ENCODE peak calls at places on chromosomes 3 and 15, in eight cellular contexts. X is PC-3; A is CD8-positive, alpha-beta T cell; C is fibroblast of lung; S is cardiac muscle cell; E is NB4; R is right cardiac atrium; G is A673. F is an unnamed sample.

GRCh38 chr3:60025071-60026055 is 975.5 kb upstream of the CFAP20DC start:
- DNase-seq in X (no peak), A (no peak), C (peak; percentile 70), S (no peak), E (no peak), R (no peak), G (no peak), F (no peak)

GRCh38 chr15:33115191-33115861 is 79.2 kb downstream of the FMN1 start:
- DNase-seq in X (no peak), A (no peak), C (no peak), S (no peak), E (no peak), R (no peak), G (no peak), F (no peak)

GRCh38 chr3:107524214-107525100 is 1.7 kb downstream of the BBX start:
- DNase-seq in X (peak; percentile 63), A (peak; percentile 27), C (peak; percentile 62), S (peak; percentile 61), E (peak; percentile 56), R (peak; percentile 84), G (peak; percentile 44), F (peak; percentile 52)

GRCh38 chr3:95312650-95313049 is 1249.8 kb downstream of the NSUN3 start:
- DNase-seq in X (no peak), A (no peak), C (no peak), S (no peak), E (no peak), R (no peak), G (no peak), F (no peak)

GRCh38 chr3:111070772-111071256 is 802 bp upstream of the NECTIN3 start:
- DNase-seq in X (no peak), A (no peak), C (no peak), S (no peak), E (no peak), R (no peak), G (no peak), F (no peak)

GRCh38 chr15:40217166-40217785 is 21.6 kb upstream of the PAK6 start:
- DNase-seq in X (peak; percentile 92), A (peak; percentile 28), C (peak; percentile 52), S (peak; percentile 76), E (peak; percentile 73), R (no peak), G (peak; percentile 78), F (peak; percentile 48)

GRCh38 chr15:61099030-61099800 is 129.9 kb downstream of the RORA start:
- DNase-seq in X (no peak), A (no peak), C (peak; percentile 83), S (no peak), E (no peak), R (no peak), G (no peak), F (no peak)

GRCh38 chr15:40122239-40122638 is 13.6 kb upstream of the BMF start:
- DNase-seq in X (no peak), A (no peak), C (no peak), S (no peak), E (no peak), R (no peak), G (no peak), F (no peak)

GRCh38 chr3:36904641-36905040 is 40.2 kb downstream of the TRANK1 start:
- DNase-seq in X (peak; percentile 46), A (no peak), C (peak; percentile 24), S (peak; percentile 44), E (peak; percentile 64), R (peak; percentile 69), G (no peak), F (no peak)

GRCh38 chr15:80804970-80805495 is 25.9 kb downstream of the CEMIP start:
- DNase-seq in X (peak; percentile 85), A (no peak), C (no peak), S (no peak), E (no peak), R (no peak), G (no peak), F (no peak)

GRCh38 chr3:4656059-4656458 is 162.9 kb downstream of the ITPR1 start:
- DNase-seq in X (peak; percentile 83), A (no peak), C (peak; percentile 72), S (peak; percentile 84), E (peak; percentile 68), R (peak; percentile 83), G (peak; percentile 82), F (peak; percentile 40)

GRCh38 chr15:78422571-78423340 is 15.3 kb upstream of the IREB2 start:
- DNase-seq in X (peak; percentile 69), A (peak; percentile 42), C (peak; percentile 38), S (peak; percentile 73), E (peak; percentile 81), R (peak; percentile 80), G (peak; percentile 66), F (peak; percentile 29)

GRCh38 chr3:178084938-178085816 is 451.1 kb upstream of the KCNMB2 start:
- DNase-seq in X (no peak), A (peak; percentile 3), C (peak; percentile 86), S (peak; percentile 95), E (no peak), R (peak; percentile 91), G (peak; percentile 88), F (no peak)

GRCh38 chr3:108114423-108115065 is 23.7 kb upstream of the CD47 start:
- DNase-seq in X (no peak), A (no peak), C (no peak), S (no peak), E (no peak), R (no peak), G (no peak), F (no peak)

GRCh38 chr15:85725019-85725418 is 69.7 kb downstream of the KLHL25 start:
- DNase-seq in X (no peak), A (no peak), C (peak; percentile 37), S (peak; percentile 89), E (no peak), R (no peak), G (no peak), F (no peak)

GRCh38 chr3:38133557-38134405 is 3.1 kb downstream of the ACAA1 start:
- DNase-seq in X (peak; percentile 99), A (no peak), C (peak; percentile 4), S (no peak), E (no peak), R (no peak), G (no peak), F (peak; percentile 37)

GRCh38 chr15:38577405-38577987 is 12.9 kb upstream of the RASGRP1 start:
- DNase-seq in X (no peak), A (no peak), C (no peak), S (no peak), E (no peak), R (no peak), G (no peak), F (no peak)

GRCh38 chr3:196323723-196324122 is 5.7 kb upstream of the DYNLT2B start:
- DNase-seq in X (no peak), A (no peak), C (no peak), S (peak; percentile 54), E (peak; percentile 38), R (peak; percentile 48), G (peak; percentile 69), F (no peak)

GRCh38 chr15:29046281-29046810 is 160.6 kb downstream of the APBA2 start:
- DNase-seq in X (no peak), A (no peak), C (no peak), S (no peak), E (no peak), R (no peak), G (no peak), F (no peak)

GRCh38 chr15:64633332-64633731 is 142.1 kb downstream of the RBPMS2 start:
- DNase-seq in X (no peak), A (no peak), C (no peak), S (no peak), E (no peak), R (no peak), G (no peak), F (no peak)

GRCh38 chr15:64635486-64635815 is 139.9 kb downstream of the RBPMS2 start:
- DNase-seq in X (no peak), A (no peak), C (peak; percentile 86), S (peak; percentile 91), E (peak; percentile 28), R (no peak), G (peak; percentile 40), F (peak; percentile 75)

GRCh38 chr15:64636101-64636500 is 139.3 kb downstream of the RBPMS2 start:
- DNase-seq in X (no peak), A (no peak), C (peak; percentile 19), S (peak; percentile 57), E (no peak), R (no peak), G (no peak), F (no peak)

GRCh38 chr15:64634020-64634419 is 141.4 kb downstream of the RBPMS2 start:
- DNase-seq in X (no peak), A (peak; percentile 19), C (peak; percentile 68), S (peak; percentile 25), E (peak; percentile 72), R (no peak), G (no peak), F (no peak)

GRCh38 chr15:64634576-64635485 is 140.6 kb downstream of the RBPMS2 start:
- DNase-seq in X (no peak), A (no peak), C (peak; percentile 51), S (peak; percentile 53), E (no peak), R (no peak), G (peak; percentile 26), F (no peak)
- H3K4me3 ChIP-seq in X (no peak overlapping the region), A (peak overlapping the region; percentile 23), C (no peak overlapping the region), S (no peak overlapping the region), E (no peak overlapping the region), R (no peak overlapping the region), G (no peak overlapping the region), F (no peak overlapping the region)

GRCh38 chr3:123798540-123798939 is 85.6 kb downstream of the MYLK start:
- DNase-seq in X (no peak), A (no peak), C (no peak), S (no peak), E (no peak), R (no peak), G (no peak), F (no peak)
- H3K4me3 ChIP-seq in X (no peak overlapping the region), A (no peak overlapping the region), C (peak overlapping the region; percentile 81), S (no peak overlapping the region), E (no peak overlapping the region), R (no peak overlapping the region), G (no peak overlapping the region), F (no peak overlapping the region)

GRCh38 chr3:10442151-10442795 is 63.1 kb downstream of the ATP2B2 start:
- DNase-seq in X (no peak), A (no peak), C (peak; percentile 70), S (no peak), E (no peak), R (no peak), G (no peak), F (no peak)

GRCh38 chr3:10445561-10445960 is 59.8 kb downstream of the ATP2B2 start:
- DNase-seq in X (peak; percentile 4), A (no peak), C (peak; percentile 63), S (peak; percentile 5), E (no peak), R (no peak), G (no peak), F (no peak)

GRCh38 chr3:10443791-10444429 is 61.5 kb downstream of the ATP2B2 start:
- DNase-seq in X (no peak), A (no peak), C (no peak), S (no peak), E (no peak), R (no peak), G (no peak), F (no peak)

GRCh38 chr3:10444511-10444910 is 60.9 kb downstream of the ATP2B2 start:
- DNase-seq in X (no peak), A (no peak), C (no peak), S (no peak), E (no peak), R (no peak), G (no peak), F (no peak)

GRCh38 chr3:10443272-10443671 is 62.1 kb downstream of the ATP2B2 start:
- DNase-seq in X (no peak), A (no peak), C (no peak), S (no peak), E (no peak), R (no peak), G (no peak), F (no peak)
- H3K4me3 ChIP-seq in X (no peak overlapping the region), A (no peak overlapping the region), C (no peak overlapping the region), S (no peak overlapping the region), E (no peak overlapping the region), R (no peak overlapping the region), G (no peak overlapping the region), F (no peak overlapping the region)

GRCh38 chr3:73504852-73505251 is 119.9 kb downstream of the PDZRN3 start:
- DNase-seq in X (no peak), A (no peak), C (no peak), S (no peak), E (no peak), R (no peak), G (no peak), F (no peak)
- H3K4me3 ChIP-seq in X (no peak overlapping the region), A (no peak overlapping the region), C (no peak overlapping the region), S (no peak overlapping the region), E (no peak overlapping the region), R (no peak overlapping the region), G (no peak overlapping the region), F (no peak overlapping the region)